ENCODE peak calls at places on chromosome 18, in eight cellular contexts. N is HCT116, Z is A549, E is body of pancreas, P is gastrocnemius medialis, F is HepG2, V is K562, Y is heart left ventricle. S is an unnamed sample.

GRCh38 chr18:72541871-72542690 is 2.1 kb downstream of the CBLN2 start:
- ATAC-seq in N (no peak), Z (no peak), P (no peak), Y (no peak), E (no peak), V (no peak), F (peak; percentile 17), S (no peak)

GRCh38 chr18:74276609-74277008 is 15.2 kb downstream of the CYB5A start:
- ATAC-seq in E (no peak), Z (no peak), F (no peak), Y (no peak), P (no peak), V (no peak), N (no peak), S (no peak)

GRCh38 chr18:26468931-26469340 is 79.4 kb downstream of the KCTD1 start:
- ATAC-seq in Y (peak; percentile 39), E (no peak), Z (peak; percentile 83), N (peak; percentile 91), F (peak; percentile 99), V (peak; percentile 97), P (no peak), S (no peak)

GRCh38 chr18:9530226-9531009 is 55.1 kb downstream of the RALBP1 start:
- ATAC-seq in P (no peak), V (no peak), E (no peak), N (no peak), Y (no peak), F (no peak), Z (no peak), S (no peak)

GRCh38 chr18:46387426-46388131 is 269.4 kb downstream of the LOXHD1 start:
- ATAC-seq in P (peak; percentile 82), E (no peak), Y (peak; percentile 63), F (no peak), N (no peak), V (no peak), Z (no peak), S (peak; percentile 23)

GRCh38 chr18:23745366-23745765 is 56.1 kb downstream of the LAMA3 start:
- ATAC-seq in V (no peak), P (no peak), F (no peak), E (no peak), Y (no peak), N (no peak), Z (no peak), S (no peak)

GRCh38 chr18:35861367-35862114 is 110.9 kb upstream of the RMP24 start:
- ATAC-seq in Z (no peak), N (no peak), V (no peak), F (no peak), E (no peak), Y (peak; percentile 95), P (no peak), S (peak; percentile 46)

GRCh38 chr18:50738103-50738757 is 81.6 kb downstream of the MRO start:
- ATAC-seq in Z (no peak), E (no peak), V (no peak), N (no peak), Y (no peak), P (no peak), F (peak; percentile 34), S (no peak)

GRCh38 chr18:47095810-47096209 is 54.5 kb downstream of the HDHD2 start:
- ATAC-seq in N (no peak), Z (no peak), E (no peak), Y (no peak), P (no peak), V (no peak), F (peak; percentile 73), S (no peak)

GRCh38 chr18:8277270-8277669 is 332.0 kb upstream of the RAB12 start:
- ATAC-seq in F (no peak), P (no peak), Z (no peak), E (no peak), Y (no peak), V (no peak), N (no peak), S (no peak)

GRCh38 chr18:23596183-23596582 is 9.9 kb upstream of the NPC1 start:
- ATAC-seq in V (no peak), N (no peak), E (no peak), Z (no peak), P (no peak), F (no peak), Y (no peak), S (peak; percentile 22)

GRCh38 chr18:73805991-73806390 is 341.6 kb downstream of the FBXO15 start:
- ATAC-seq in N (no peak), V (no peak), Y (no peak), P (no peak), E (no peak), F (no peak), Z (no peak), S (no peak)

GRCh38 chr18:66440433-66440832 is 163.5 kb downstream of the CDH19 start:
- ATAC-seq in Y (no peak), Z (no peak), N (no peak), F (peak; percentile 100), P (no peak), V (no peak), E (no peak), S (no peak)

GRCh38 chr18:8337216-8337615 is 272.0 kb upstream of the RAB12 start:
- ATAC-seq in N (no peak), Y (no peak), F (no peak), Z (no peak), E (no peak), P (no peak), V (no peak), S (no peak)

GRCh38 chr18:14085770-14086458 is 46.3 kb downstream of the ZNF519 start:
- ATAC-seq in N (peak; percentile 25), Z (no peak), Y (no peak), V (peak; percentile 23), E (no peak), F (peak; percentile 77), P (peak; percentile 11), S (no peak)

GRCh38 chr18:9763876-9764605 is 55.9 kb downstream of the RAB31 start:
- ATAC-seq in Z (no peak), E (no peak), F (no peak), Y (no peak), V (no peak), P (no peak), N (no peak), S (no peak)

GRCh38 chr18:48800877-48801727 is 149.7 kb downstream of the SMAD7 start:
- ATAC-seq in N (no peak), V (no peak), E (no peak), Z (no peak), Y (no peak), F (no peak), P (no peak), S (no peak)

GRCh38 chr18:10140928-10141327 is 227.1 kb downstream of the VAPA start:
- ATAC-seq in E (peak; percentile 81), F (peak; percentile 98), Y (no peak), Z (peak; percentile 81), P (no peak), V (no peak), N (no peak), S (no peak)

GRCh38 chr18:42190643-42191042 is 235.6 kb downstream of the PIK3C3 start:
- ATAC-seq in E (no peak), Y (no peak), P (no peak), V (no peak), Z (no peak), N (no peak), F (no peak), S (no peak)

GRCh38 chr18:50649821-50650220 is 89.9 kb downstream of the MAPK4 start:
- ATAC-seq in F (no peak), N (no peak), Z (no peak), Y (peak; percentile 80), E (peak; percentile 49), V (no peak), P (no peak), S (peak; percentile 91)

GRCh38 chr18:78699516-78699915 is 280.1 kb upstream of the SALL3 start:
- ATAC-seq in F (no peak), P (no peak), V (no peak), Z (no peak), N (no peak), Y (no peak), E (peak; percentile 72), S (no peak)

GRCh38 chr18:79955302-79956075 is 4.0 kb upstream of the SLC66A2 start:
- ATAC-seq in V (no peak), Z (no peak), E (no peak), N (no peak), P (no peak), F (no peak), Y (no peak), S (no peak)

GRCh38 chr18:55455938-55456337 is 132.1 kb downstream of the TCF4 start:
- ATAC-seq in P (peak; percentile 34), Z (no peak), F (no peak), E (no peak), V (no peak), Y (no peak), N (no peak), S (no peak)
- TF ChIP-seq POLR2A in P (no peak), Z (no peak), F (no peak), E (no peak), V (no peak), Y (no peak), N (no peak), S (no peak)

GRCh38 chr18:58221060-58221725 is 177.2 kb downstream of the NEDD4L start:
- ATAC-seq in V (peak; percentile 89), E (peak; percentile 57), P (no peak), Z (peak; percentile 80), N (peak; percentile 78), Y (no peak), F (peak; percentile 77), S (no peak)
- TF ChIP-seq POLR2A in V (peak; percentile 79), E (peak; percentile 44), P (no peak), Z (no peak), N (peak; percentile 36), Y (no peak), F (peak; percentile 74), S (no peak)

DNA sequence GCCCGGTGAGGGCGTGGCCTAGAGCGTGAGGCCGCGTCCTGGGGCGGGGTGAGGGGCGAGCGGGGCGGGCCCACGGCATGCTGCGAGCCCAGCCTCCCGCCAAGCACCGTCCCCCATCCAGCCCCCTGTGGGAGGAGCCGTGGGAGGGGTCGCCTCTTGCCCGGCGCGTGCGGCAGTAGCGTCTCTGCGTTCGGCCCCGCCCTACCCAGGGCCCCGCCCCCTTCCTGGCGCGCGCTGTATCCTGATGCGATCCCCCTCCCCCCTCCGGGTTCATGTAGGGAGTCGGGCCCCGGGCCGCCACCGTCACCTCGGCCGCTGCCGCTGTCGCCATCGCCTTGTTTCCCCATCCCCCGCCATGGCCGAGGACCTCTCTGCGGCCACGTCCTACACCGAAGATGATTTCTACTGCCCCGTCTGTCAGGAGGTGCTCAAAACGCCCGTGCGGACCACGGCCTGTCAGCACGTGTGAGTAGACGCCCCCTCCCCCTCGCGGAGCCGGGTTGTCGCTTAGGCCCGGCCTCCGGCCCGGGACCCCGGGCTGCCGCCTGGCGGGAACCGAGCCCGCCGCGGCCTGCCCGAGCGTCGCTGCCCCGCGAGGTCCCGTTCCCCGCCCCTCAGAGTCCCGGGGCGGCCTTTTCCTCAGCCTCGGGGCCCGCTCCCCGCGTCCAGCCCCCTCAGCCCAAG is 890 bp downstream of the RNF138 start:
- ATAC-seq in V (peak; percentile 93), Z (peak; percentile 94), P (peak; percentile 82), N (peak; percentile 93), F (peak; percentile 93), E (peak; percentile 95), Y (peak; percentile 98), S (peak; percentile 97)
- TF ChIP-seq POLR2A in V (peak; percentile 77), Z (peak; percentile 48), P (peak; percentile 80), N (peak; percentile 33), F (peak; percentile 89), E (peak; percentile 57), Y (peak; percentile 35), S (no peak)

DNA sequence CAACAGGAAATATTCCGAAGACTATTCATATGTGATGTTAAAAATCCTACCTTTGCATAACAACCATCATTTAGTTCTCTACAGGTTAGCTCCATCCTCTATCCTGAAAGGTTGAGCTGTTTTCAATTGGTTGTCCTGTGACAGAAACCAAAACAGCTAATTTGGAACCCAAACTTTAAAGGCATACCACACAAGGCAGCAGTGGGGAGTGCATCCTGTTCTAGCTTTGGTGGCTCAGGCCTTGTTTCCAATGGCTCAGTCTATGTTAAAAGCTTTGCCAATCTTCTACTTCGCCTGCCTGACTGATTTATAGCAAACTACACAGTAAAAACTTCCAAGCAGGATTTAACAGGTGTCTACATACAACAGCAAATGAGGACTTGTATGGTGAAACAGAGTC is 3.2 kb downstream of the CD226 start:
- ATAC-seq in V (no peak), P (no peak), F (no peak), Z (no peak), E (no peak), Y (no peak), N (no peak), S (no peak)
- TF ChIP-seq POLR2A in V (no peak), P (no peak), F (no peak), Z (no peak), E (no peak), Y (no peak), N (no peak), S (no peak)